ENCODE peak calls at places on chromosomes 5 and 9, in seven cellular contexts. I is stimulated activated CD8-positive, alpha-beta memory T cell treated with anti-CD3 and anti-CD28 coated beads, Interleukin-2, amount 100 ng/mL, for 1 hour; P is uterus; O is posterior cingulate gyrus; T is body of pancreas; K is left ventricle myocardium inferior; D is CD4-positive, alpha-beta memory T cell. H is an unnamed sample.

GRCh38 chr5:1876708-1877433 is 5.9 kb downstream of the IRX4 start:
- DNase-seq in I (no peak), P (no peak), O (no peak), T (no peak), K (no peak), D (no peak), H (no peak)

GRCh38 chr9:89078860-89079259 is 87.6 kb downstream of the S1PR3 start:
- DNase-seq in I (no peak), P (no peak), O (no peak), T (no peak), K (no peak), D (no peak), H (no peak)

GRCh38 chr5:175520321-175520720 is 42.0 kb downstream of the SFXN1 start:
- DNase-seq in I (no peak), P (no peak), O (no peak), T (no peak), K (no peak), D (no peak), H (no peak)

GRCh38 chr5:176743136-176743827 is 67.1 kb upstream of the UNC5A start:
- DNase-seq in I (no peak), P (no peak), O (peak), T (peak), K (no peak), D (no peak), H (no peak)

GRCh38 chr5:170333161-170333909 is 35.8 kb upstream of the LCP2 start:
- DNase-seq in I (peak), P (no peak), O (no peak), T (peak), K (no peak), D (peak), H (no peak)

GRCh38 chr9:97276310-97276852 is 31.1 kb upstream of the CCDC180 start:
- DNase-seq in I (no peak), P (no peak), O (no peak), T (no peak), K (no peak), D (no peak), H (no peak)

GRCh38 chr5:40124367-40124766 is 555.3 kb upstream of the PTGER4 start:
- DNase-seq in I (no peak), P (no peak), O (no peak), T (no peak), K (no peak), D (no peak), H (no peak)

GRCh38 chr9:127121628-127122175 is 733 bp downstream of the ANGPTL2 start:
- DNase-seq in I (no peak), P (no peak), O (peak), T (no peak), K (no peak), D (no peak), H (no peak)

GRCh38 chr5:157484768-157485167 is 24.8 kb downstream of the NIPAL4 start:
- DNase-seq in I (no peak), P (no peak), O (peak), T (no peak), K (peak), D (no peak), H (no peak)